ENCODE peak calls at places on chromosomes 1 and 21, in four cellular contexts. W, N, O and Y are unnamed samples.

GRCh38 chr1:81044708-81045107 is 756.0 kb upstream of the ADGRL2 start:
- DNase-seq in O (no peak), N (no peak), W (no peak), Y (no peak)

GRCh38 chr1:234706199-234706598 is 96.2 kb upstream of the IRF2BP2 start:
- DNase-seq in O (no peak), N (no peak), W (no peak), Y (no peak)

GRCh38 chr1:171645553-171646336 is 6.7 kb downstream of the MYOC start:
- DNase-seq in O (no peak), W (peak; percentile 27), N (no peak), Y (no peak)

GRCh38 chr1:25743164-25744139 is 56.5 kb upstream of the SELENON start:
- DNase-seq in W (no peak), O (no peak), N (no peak), Y (no peak)

GRCh38 chr1:162300057-162300917 is 76.4 kb downstream of the SPATA46 start:
- DNase-seq in W (no peak), O (no peak), N (no peak), Y (no peak)

GRCh38 chr1:41053324-41053723 is 31.8 kb upstream of the SLFNL1 start:
- DNase-seq in N (no peak), W (no peak), O (no peak), Y (no peak)

GRCh38 chr1:154550657-154551056 is 7.8 kb downstream of the UBE2Q1 start:
- DNase-seq in N (no peak), W (no peak), O (no peak), Y (no peak)

GRCh38 chr1:230982698-230983097 is 3.8 kb downstream of the ARV1 start:
- DNase-seq in N (no peak), O (no peak), W (no peak), Y (no peak)

GRCh38 chr1:23651069-23651808 is 40.4 kb upstream of the RPL11 start:
- DNase-seq in N (peak; percentile 62), O (no peak), W (peak; percentile 27), Y (no peak)

GRCh38 chr1:110607663-110608230 is 1.6 kb upstream of the KCNA2 start:
- DNase-seq in N (no peak), W (peak; percentile 38), O (no peak), Y (no peak)

GRCh38 chr1:32900371-32900955 is 726 bp downstream of the TMEM54 start:
- DNase-seq in N (no peak), O (no peak), W (peak; percentile 51), Y (no peak)

GRCh38 chr21:37060296-37060695 is 12.6 kb downstream of the PIGP start:
- DNase-seq in N (no peak), W (peak; percentile 45), O (peak; percentile 82), Y (peak; percentile 83)

GRCh38 chr1:206581571-206581981 is 30.7 kb downstream of the EIF2D start:
- DNase-seq in O (no peak), N (no peak), W (no peak), Y (no peak)

GRCh38 chr1:47894718-47895393 is 102.3 kb downstream of the TRABD2B start:
- DNase-seq in O (no peak), N (no peak), W (no peak), Y (no peak)

GRCh38 chr1:25563330-25564215 is 20.2 kb downstream of the LDLRAP1 start:
- DNase-seq in N (no peak), W (no peak), O (no peak), Y (no peak)

GRCh38 chr21:38277501-38278111 is 20.8 kb downstream of the KCNJ15 start:
- DNase-seq in W (no peak), O (no peak), N (peak; percentile 18), Y (peak; percentile 33)

GRCh38 chr1:195336718-195337269 is 1271.4 kb downstream of the KCNT2 start:
- DNase-seq in N (no peak), W (no peak), O (no peak), Y (no peak)

GRCh38 chr1:3939242-3940080 is 39.4 kb upstream of the C1orf174 start:
- DNase-seq in W (no peak), N (peak; percentile 77), O (no peak), Y (no peak)

GRCh38 chr1:157363660-157364140 is 188.6 kb downstream of the FCRL5 start:
- DNase-seq in O (peak; percentile 42), N (no peak), W (peak; percentile 30), Y (peak; percentile 17)

GRCh38 chr1:201175820-201176500 is 14.7 kb upstream of the IGFN1 start:
- DNase-seq in O (no peak), W (no peak), N (no peak), Y (no peak)

GRCh38 chr1:164638506-164639202 is 79.7 kb downstream of the PBX1 start:
- DNase-seq in N (no peak), O (no peak), W (no peak), Y (no peak)

GRCh38 chr1:182601416-182601786 is 2.8 kb downstream of the RGS16 start:
- DNase-seq in W (peak; percentile 81), N (peak; percentile 80), O (peak; percentile 69), Y (peak; percentile 22)

GRCh38 chr1:10170362-10170665 is 40.1 kb upstream of the KIF1B start:
- DNase-seq in W (no peak), O (no peak), N (no peak), Y (no peak)

GRCh38 chr1:228194921-228195812 is 12.7 kb upstream of the OBSCN start:
- DNase-seq in W (peak; percentile 4), N (no peak), O (no peak), Y (no peak)

GRCh38 chr1:40766017-40766416 is 17.6 kb upstream of the KCNQ4 start:
- DNase-seq in O (no peak), W (peak; percentile 53), N (no peak), Y (no peak)

GRCh38 chr1:241834733-241835377 is 13.1 kb upstream of the EXO1 start:
- DNase-seq in O (peak; percentile 26), N (peak; percentile 45), W (peak; percentile 26), Y (peak; percentile 18)
- TF ChIP-seq SIN3A in O (no peak), N (no peak), W (no peak), Y (no peak)

GRCh38 chr1:109392037-109392787 is 5.5 kb downstream of the SORT1 start:
- DNase-seq in N (no peak), O (no peak), W (no peak), Y (no peak)

GRCh38 chr1:109391626-109392025 is 6.1 kb downstream of the SORT1 start:
- DNase-seq in O (no peak), W (no peak), N (no peak), Y (no peak)

GRCh38 chr1:109394591-109395281 is 3.0 kb downstream of the SORT1 start:
- DNase-seq in W (no peak), N (no peak), O (no peak), Y (no peak)

GRCh38 chr1:109392788-109393580 is 4.7 kb downstream of the SORT1 start:
- DNase-seq in N (peak; percentile 80), O (no peak), W (no peak), Y (no peak)

GRCh38 chr1:109393602-109394233 is 4.0 kb downstream of the SORT1 start:
- DNase-seq in N (no peak), O (no peak), W (no peak), Y (no peak)
- H3K4me1 ChIP-seq in N (peaks cover 41% of the 10 kb centered on the region), O (peaks cover 16% of the 10 kb centered on the region), W (peaks cover 24% of the 10 kb centered on the region), Y (peaks cover 17% of the 10 kb centered on the region)

GRCh38 chr1:30778156-30778978 is 20.8 kb upstream of the LAPTM5 start:
- DNase-seq in W (peak; percentile 84), N (peak; percentile 99), O (no peak), Y (no peak)
- TF ChIP-seq SIN3A in W (no peak), N (no peak), O (no peak), Y (no peak)

GRCh38 chr1:15622707-15623373 is 5.6 kb downstream of the DDI2 start:
- DNase-seq in W (no peak), O (no peak), N (peak; percentile 31), Y (no peak)
- H3K4me1 ChIP-seq in W (peaks cover 18% of the 10 kb centered on the region), O (peaks cover 24% of the 10 kb centered on the region), N (peaks cover 26% of the 10 kb centered on the region), Y (peaks cover 21% of the 10 kb centered on the region)

GRCh38 chr1:117608758-117609157 is 2.9 kb downstream of the TENT5C start:
- DNase-seq in W (no peak), N (no peak), O (no peak), Y (no peak)

GRCh38 chr1:117608213-117608612 is 2.4 kb downstream of the TENT5C start:
- DNase-seq in O (no peak), W (no peak), N (no peak), Y (no peak)

GRCh38 chr1:117610036-117610435 is 4.2 kb downstream of the TENT5C start:
- DNase-seq in O (no peak), N (no peak), W (no peak), Y (no peak)

GRCh38 chr1:117611121-117611601 is 5.3 kb downstream of the TENT5C start:
- DNase-seq in N (peak; percentile 75), W (no peak), O (no peak), Y (no peak)

GRCh38 chr1:117609471-117609911 is 3.6 kb downstream of the TENT5C start:
- DNase-seq in W (no peak), O (no peak), N (no peak), Y (no peak)
- TF ChIP-seq SIN3A in W (no peak), O (no peak), N (no peak), Y (no peak)

GRCh38 chr1:93609536-93609935 is 72.1 kb downstream of the BCAR3 start:
- DNase-seq in W (no peak), N (no peak), O (no peak), Y (no peak)
- H3K4me1 ChIP-seq in W (peaks cover 78% of the 10 kb centered on the region), N (no peaks in the 10 kb centered on the region), O (peaks cover 60% of the 10 kb centered on the region), Y (peaks cover 52% of the 10 kb centered on the region)

DNA sequence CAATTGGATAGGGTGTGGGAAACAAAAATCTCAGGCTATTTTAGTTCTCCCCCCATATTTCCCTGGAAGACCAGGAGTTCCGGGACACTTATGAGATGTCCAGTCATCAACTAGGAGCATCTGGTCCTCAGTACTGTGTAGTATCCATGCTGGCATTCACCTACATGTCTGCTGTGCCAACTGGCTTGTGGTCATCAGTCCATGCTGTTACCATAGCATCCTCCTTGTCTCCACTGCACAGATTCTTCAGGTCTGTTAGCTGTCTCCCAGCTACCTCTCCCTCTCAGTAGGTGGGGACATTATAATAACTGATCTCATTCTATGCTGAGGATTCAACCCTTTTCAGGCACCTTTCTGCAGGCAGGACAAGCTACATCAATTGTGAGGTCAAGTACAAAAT is 302.9 kb downstream of the BARHL2 start:
- DNase-seq in O (no peak), N (no peak), W (no peak), Y (no peak)
- TF ChIP-seq SIN3A in O (no peak), N (no peak), W (no peak), Y (no peak)